ENCODE peak calls at places on chromosomes 12 and 14, in five cellular contexts. One of them, this sample, is unnamed.

GRCh38 chr14:77305696-77306095 is 15.0 kb downstream of the POMT2 start:
- DNase-seq in psoas muscle: no peak
- DNase-seq in lower lobe of right lung: no peak
- DNase-seq in HL-60: no peak
- DNase-seq in H1: no peak
- DNase-seq in this sample: no peak

GRCh38 chr14:105889666-105890473 is 363.5 kb downstream of the TMEM121 start:
- DNase-seq in psoas muscle: peak; percentile 1
- DNase-seq in lower lobe of right lung: peak; percentile 24
- DNase-seq in HL-60: no peak
- DNase-seq in H1: no peak
- DNase-seq in this sample: no peak

GRCh38 chr14:73745571-73746539 is 31.7 kb upstream of the PNMA1 start:
- DNase-seq in psoas muscle: no peak
- DNase-seq in lower lobe of right lung: no peak
- DNase-seq in HL-60: no peak
- DNase-seq in H1: no peak
- DNase-seq in this sample: no peak

GRCh38 chr14:86625637-86626036 is 1095.7 kb downstream of the FLRT2 start:
- DNase-seq in psoas muscle: no peak
- DNase-seq in lower lobe of right lung: no peak
- DNase-seq in HL-60: no peak
- DNase-seq in H1: no peak
- DNase-seq in this sample: no peak

GRCh38 chr12:46296822-46297221 is 28.0 kb upstream of the SLC38A1 start:
- DNase-seq in psoas muscle: no peak
- DNase-seq in lower lobe of right lung: no peak
- DNase-seq in HL-60: no peak
- DNase-seq in H1: no peak
- DNase-seq in this sample: no peak

GRCh38 chr12:84043355-84043754 is 869.2 kb downstream of the SLC6A15 start:
- DNase-seq in psoas muscle: no peak
- DNase-seq in lower lobe of right lung: no peak
- DNase-seq in HL-60: no peak
- DNase-seq in H1: no peak
- DNase-seq in this sample: no peak

GRCh38 chr12:95551305-95551704 is at the start of gene USP44:
- DNase-seq in psoas muscle: no peak
- DNase-seq in lower lobe of right lung: no peak
- DNase-seq in HL-60: no peak
- DNase-seq in H1: peak; percentile 84
- DNase-seq in this sample: peak; percentile 81

GRCh38 chr12:25979059-25979458 is 20.6 kb downstream of the RASSF8 start:
- DNase-seq in psoas muscle: no peak
- DNase-seq in lower lobe of right lung: no peak
- DNase-seq in HL-60: no peak
- DNase-seq in H1: no peak
- DNase-seq in this sample: no peak

GRCh38 chr12:121713257-121714155 is 954 bp downstream of the TMEM120B start:
- DNase-seq in psoas muscle: peak; percentile 31
- DNase-seq in lower lobe of right lung: no peak
- DNase-seq in HL-60: no peak
- DNase-seq in H1: no peak
- DNase-seq in this sample: no peak

GRCh38 chr12:120265203-120265482 is 387 bp downstream of the PXN start:
- DNase-seq in psoas muscle: peak; percentile 17
- DNase-seq in lower lobe of right lung: no peak
- DNase-seq in HL-60: no peak
- DNase-seq in H1: no peak
- DNase-seq in this sample: no peak

GRCh38 chr12:120264511-120265202 is 873 bp downstream of the PXN start:
- DNase-seq in psoas muscle: no peak
- DNase-seq in lower lobe of right lung: no peak
- DNase-seq in HL-60: no peak
- DNase-seq in H1: no peak
- DNase-seq in this sample: no peak

GRCh38 chr12:120267736-120268135 is 2.2 kb upstream of the PXN start:
- DNase-seq in psoas muscle: no peak
- DNase-seq in lower lobe of right lung: no peak
- DNase-seq in HL-60: no peak
- DNase-seq in H1: no peak
- DNase-seq in this sample: no peak

GRCh38 chr12:120265483-120266179 is at the start of gene PXN:
- DNase-seq in psoas muscle: peak; percentile 93
- DNase-seq in lower lobe of right lung: peak; percentile 91
- DNase-seq in HL-60: peak; percentile 54
- DNase-seq in H1: no peak
- DNase-seq in this sample: no peak

GRCh38 chr12:120266180-120266535 is 628 bp upstream of the PXN start:
- DNase-seq in psoas muscle: no peak
- DNase-seq in lower lobe of right lung: no peak
- DNase-seq in HL-60: no peak
- DNase-seq in H1: no peak
- DNase-seq in this sample: no peak
- H3K27ac ChIP-seq in psoas muscle: peak overlapping the region; percentile 63
- H3K27ac ChIP-seq in lower lobe of right lung: no peak overlapping the region
- H3K27ac ChIP-seq in HL-60: no peak overlapping the region
- H3K27ac ChIP-seq in H1: no peak overlapping the region
- H3K27ac ChIP-seq in this sample: no peak overlapping the region

GRCh38 chr12:990308-990648 is 745 bp upstream of the ERC1 start:
- DNase-seq in psoas muscle: peak; percentile 76
- DNase-seq in lower lobe of right lung: peak; percentile 83
- DNase-seq in HL-60: no peak
- DNase-seq in H1: no peak
- DNase-seq in this sample: no peak

GRCh38 chr12:988616-989015 is 2.4 kb upstream of the ERC1 start:
- DNase-seq in psoas muscle: no peak
- DNase-seq in lower lobe of right lung: no peak
- DNase-seq in HL-60: no peak
- DNase-seq in H1: no peak
- DNase-seq in this sample: no peak

GRCh38 chr12:990649-991349 is at the start of gene ERC1:
- DNase-seq in psoas muscle: peak; percentile 92
- DNase-seq in lower lobe of right lung: peak; percentile 92
- DNase-seq in HL-60: peak; percentile 82
- DNase-seq in H1: no peak
- DNase-seq in this sample: no peak

GRCh38 chr12:989051-989450 is 2.0 kb upstream of the ERC1 start:
- DNase-seq in psoas muscle: no peak
- DNase-seq in lower lobe of right lung: no peak
- DNase-seq in HL-60: no peak
- DNase-seq in H1: no peak
- DNase-seq in this sample: no peak

GRCh38 chr12:989751-990278 is 1.2 kb upstream of the ERC1 start:
- DNase-seq in psoas muscle: peak; percentile 27
- DNase-seq in lower lobe of right lung: no peak
- DNase-seq in HL-60: no peak
- DNase-seq in H1: no peak
- DNase-seq in this sample: no peak
- H3K27me3 ChIP-seq in psoas muscle: no peaks in the 10 kb centered on the region
- H3K27me3 ChIP-seq in lower lobe of right lung: no peaks in the 10 kb centered on the region
- H3K27me3 ChIP-seq in HL-60: no peaks in the 10 kb centered on the region
- H3K27me3 ChIP-seq in H1: no peaks in the 10 kb centered on the region
- H3K27me3 ChIP-seq in this sample: no peaks in the 10 kb centered on the region

GRCh38 chr12:41051909-41052308 is 136.2 kb upstream of the PDZRN4 start:
- DNase-seq in psoas muscle: no peak
- DNase-seq in lower lobe of right lung: no peak
- DNase-seq in HL-60: no peak
- DNase-seq in H1: no peak
- DNase-seq in this sample: no peak

GRCh38 chr12:41053046-41053445 is 135.1 kb upstream of the PDZRN4 start:
- DNase-seq in psoas muscle: no peak
- DNase-seq in lower lobe of right lung: no peak
- DNase-seq in HL-60: no peak
- DNase-seq in H1: no peak
- DNase-seq in this sample: no peak

GRCh38 chr12:41058266-41058665 is 129.9 kb upstream of the PDZRN4 start:
- DNase-seq in psoas muscle: no peak
- DNase-seq in lower lobe of right lung: no peak
- DNase-seq in HL-60: no peak
- DNase-seq in H1: no peak
- DNase-seq in this sample: no peak

GRCh38 chr12:41052441-41052840 is 135.7 kb upstream of the PDZRN4 start:
- DNase-seq in psoas muscle: no peak
- DNase-seq in lower lobe of right lung: no peak
- DNase-seq in HL-60: no peak
- DNase-seq in H1: no peak
- DNase-seq in this sample: no peak

GRCh38 chr12:41055875-41056577 is 132.1 kb upstream of the PDZRN4 start:
- DNase-seq in psoas muscle: no peak
- DNase-seq in lower lobe of right lung: no peak
- DNase-seq in HL-60: no peak
- DNase-seq in H1: no peak
- DNase-seq in this sample: no peak
- H3K27ac ChIP-seq in psoas muscle: no peak overlapping the region
- H3K27ac ChIP-seq in lower lobe of right lung: no peak overlapping the region
- H3K27ac ChIP-seq in HL-60: no peak overlapping the region
- H3K27ac ChIP-seq in H1: no peak overlapping the region
- H3K27ac ChIP-seq in this sample: no peak overlapping the region

DNA sequence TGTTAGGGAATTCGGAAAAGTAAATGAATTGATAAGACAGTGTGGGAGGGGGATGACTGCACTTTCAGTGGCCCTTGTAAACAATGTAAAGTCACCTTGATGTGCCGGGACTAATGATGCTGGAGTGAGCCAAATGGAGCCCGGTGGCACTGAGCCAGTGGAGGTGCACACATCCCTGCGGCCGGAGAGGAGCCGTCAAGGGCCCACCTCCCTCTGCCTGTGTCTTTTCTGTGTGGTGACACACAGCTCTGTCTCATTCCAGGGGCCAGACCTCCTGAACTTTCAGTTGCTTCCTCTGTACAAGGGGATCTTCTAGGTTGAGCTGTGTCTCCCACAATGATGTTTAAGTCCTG is 70.5 kb upstream of the ESRRB start:
- DNase-seq in psoas muscle: no peak
- DNase-seq in lower lobe of right lung: no peak
- DNase-seq in HL-60: no peak
- DNase-seq in H1: no peak
- DNase-seq in this sample: no peak
- H3K27me3 ChIP-seq in psoas muscle: no peaks in the 10 kb centered on the region
- H3K27me3 ChIP-seq in lower lobe of right lung: peaks cover 8% of the 10 kb centered on the region
- H3K27me3 ChIP-seq in HL-60: no peaks in the 10 kb centered on the region
- H3K27me3 ChIP-seq in H1: peaks cover 3% of the 10 kb centered on the region
- H3K27me3 ChIP-seq in this sample: peaks cover 3% of the 10 kb centered on the region

GRCh38 chr14:101835166-101835557 is 73.7 kb downstream of the PPP2R5C start:
- DNase-seq in psoas muscle: no peak
- DNase-seq in lower lobe of right lung: no peak
- DNase-seq in HL-60: no peak
- DNase-seq in H1: no peak
- DNase-seq in this sample: no peak
- H3K27ac ChIP-seq in psoas muscle: peak overlapping the region; percentile 66
- H3K27ac ChIP-seq in lower lobe of right lung: peak overlapping the region; percentile 37
- H3K27ac ChIP-seq in HL-60: no peak overlapping the region
- H3K27ac ChIP-seq in H1: no peak overlapping the region
- H3K27ac ChIP-seq in this sample: no peak overlapping the region